ENCODE peak calls at places on chromosomes 3 and 15, in seven cellular contexts. Y is GM06990; C is central memory CD4-positive, alpha-beta T cell; W is HS-5; T is upper lobe of right lung; O is T-helper 17 cell; J is stimulated activated CD8-positive, alpha-beta memory T cell treated with anti-CD3 and anti-CD28 coated beads, Interleukin-4, amount 100 ng/mL, for 1 hour. X is an unnamed sample.

GRCh38 chr3:101779047-101779807 is at the start of gene NXPE3:
- DNase-seq in J (peak; percentile 88), W (peak; percentile 30), Y (peak; percentile 91), C (peak; percentile 91), T (peak; percentile 96), O (peak; percentile 91), X (peak; percentile 83)

GRCh38 chr15:94670436-94671034 is 439.2 kb downstream of the MCTP2 start:
- DNase-seq in J (no peak), W (peak; percentile 10), Y (no peak), T (no peak), C (peak; percentile 1), O (no peak), X (peak; percentile 6)

GRCh38 chr3:36206936-36207620 is 173.2 kb upstream of the STAC start:
- DNase-seq in J (no peak), W (no peak), O (no peak), Y (no peak), T (no peak), C (no peak), X (no peak)

GRCh38 chr15:41284425-41285177 is 47.8 kb downstream of the OIP5 start:
- DNase-seq in C (peak; percentile 9), T (no peak), O (no peak), W (no peak), Y (no peak), J (no peak), X (no peak)

GRCh38 chr15:64163662-64164362 is 990 bp upstream of the PPIB start:
- DNase-seq in C (no peak), T (no peak), O (no peak), Y (no peak), J (no peak), W (no peak), X (no peak)

GRCh38 chr3:165669967-165670366 is 167.3 kb downstream of the BCHE start:
- DNase-seq in T (no peak), C (no peak), J (no peak), O (no peak), W (no peak), Y (no peak), X (no peak)

GRCh38 chr3:129756871-129757270 is 136.6 kb downstream of the TMCC1 start:
- DNase-seq in W (no peak), J (no peak), O (no peak), T (no peak), Y (no peak), C (no peak), X (no peak)

GRCh38 chr3:73558399-73559075 is 66.2 kb downstream of the PDZRN3 start:
- DNase-seq in W (no peak), O (no peak), J (no peak), C (no peak), Y (no peak), T (no peak), X (no peak)

GRCh38 chr3:125212509-125213372 is at the start of gene SLC12A8:
- DNase-seq in J (no peak), C (no peak), T (peak; percentile 72), Y (no peak), O (no peak), W (no peak), X (no peak)

GRCh38 chr3:34258271-34259015 is 460.0 kb downstream of the PDCD6IP start:
- DNase-seq in T (no peak), O (no peak), W (no peak), Y (no peak), J (no peak), C (no peak), X (no peak)

GRCh38 chr15:35852818-35853624 is 307.1 kb upstream of the DPH6 start:
- DNase-seq in Y (no peak), W (no peak), J (no peak), O (no peak), T (no peak), C (no peak), X (no peak)

GRCh38 chr15:74011610-74012009 is 17.1 kb downstream of the PML start:
- DNase-seq in J (no peak), T (no peak), C (no peak), Y (no peak), O (no peak), W (no peak), X (no peak)

GRCh38 chr3:194111336-194111735 is 24.6 kb upstream of the HES1 start:
- DNase-seq in C (no peak), Y (no peak), O (no peak), T (no peak), W (no peak), J (no peak), X (no peak)

GRCh38 chr3:108497271-108497670 is 13.1 kb downstream of the MYH15 start:
- DNase-seq in W (no peak), Y (no peak), T (no peak), O (no peak), J (no peak), C (no peak), X (no peak)

GRCh38 chr3:99418209-99418635 is 220.2 kb upstream of the COL8A1 start:
- DNase-seq in C (no peak), Y (peak; percentile 43), W (no peak), T (no peak), J (no peak), O (no peak), X (no peak)

GRCh38 chr3:59334585-59334984 is 284.8 kb upstream of the CFAP20DC start:
- DNase-seq in O (no peak), C (no peak), J (no peak), T (no peak), W (no peak), Y (no peak), X (no peak)

GRCh38 chr15:69530234-69530633 is 77.6 kb downstream of the RPLP1 start:
- DNase-seq in T (no peak), C (no peak), O (no peak), W (no peak), J (no peak), Y (no peak), X (no peak)

GRCh38 chr3:112640333-112640863 is 545 bp downstream of the CCDC80 start:
- DNase-seq in Y (no peak), C (no peak), O (no peak), W (peak; percentile 80), T (no peak), J (no peak), X (no peak)

GRCh38 chr3:24830230-24831152 is 335.8 kb upstream of the THRB start:
- DNase-seq in O (no peak), W (no peak), J (no peak), C (no peak), T (peak; percentile 62), Y (no peak), X (no peak)

GRCh38 chr15:31435256-31435781 is 108.7 kb downstream of the KLF13 start:
- DNase-seq in C (peak; percentile 86), T (peak; percentile 87), J (peak; percentile 70), W (no peak), Y (peak; percentile 83), O (peak; percentile 39), X (peak; percentile 73)

GRCh38 chr3:128554100-128554464 is 61.1 kb upstream of the GATA2 start:
- DNase-seq in Y (no peak), O (no peak), W (no peak), T (peak; percentile 30), C (no peak), J (no peak), X (no peak)

GRCh38 chr15:62594017-62594416 is 428.9 kb upstream of the C2CD4B start:
- DNase-seq in C (no peak), Y (no peak), O (no peak), W (no peak), J (no peak), T (no peak), X (no peak)